ENCODE peak calls at places on chromosomes 12 and 14, in eight cellular contexts. One of them, this sample, is unnamed.

GRCh38 chr12:106564678-106565329 is 18.0 kb upstream of the RFX4 start:
- DNase-seq in activated CD8-positive, alpha-beta T cell treated with anti-CD3 and anti-CD28 coated beads, Interleukin-2, amount 10 ng/mL, durations not matched to agents 7 days and 5 days: no peak
- DNase-seq in fibroblast of mammary gland: no peak
- DNase-seq in uterus: no peak
- DNase-seq in iris pigment epithelial cell: no peak
- DNase-seq in H9: no peak
- DNase-seq in heart right ventricle: no peak
- DNase-seq in activated CD4-positive, alpha-beta T cell treated with anti-CD3 and anti-CD28 coated beads, Interleukin-2, amount 50 U/mL, for 1 hour: no peak
- DNase-seq in this sample: no peak

GRCh38 chr14:75667099-75667498 is 6.1 kb downstream of the TTLL5 start:
- DNase-seq in iris pigment epithelial cell: no peak
- DNase-seq in activated CD4-positive, alpha-beta T cell treated with anti-CD3 and anti-CD28 coated beads, Interleukin-2, amount 50 U/mL, for 1 hour: no peak
- DNase-seq in uterus: no peak
- DNase-seq in heart right ventricle: no peak
- DNase-seq in H9: no peak
- DNase-seq in fibroblast of mammary gland: no peak
- DNase-seq in activated CD8-positive, alpha-beta T cell treated with anti-CD3 and anti-CD28 coated beads, Interleukin-2, amount 10 ng/mL, durations not matched to agents 7 days and 5 days: no peak
- DNase-seq in this sample: no peak

GRCh38 chr14:54582334-54582733 is 15.4 kb downstream of the SAMD4A start:
- DNase-seq in activated CD8-positive, alpha-beta T cell treated with anti-CD3 and anti-CD28 coated beads, Interleukin-2, amount 10 ng/mL, durations not matched to agents 7 days and 5 days: no peak
- DNase-seq in fibroblast of mammary gland: no peak
- DNase-seq in uterus: no peak
- DNase-seq in activated CD4-positive, alpha-beta T cell treated with anti-CD3 and anti-CD28 coated beads, Interleukin-2, amount 50 U/mL, for 1 hour: no peak
- DNase-seq in H9: no peak
- DNase-seq in iris pigment epithelial cell: no peak
- DNase-seq in heart right ventricle: no peak
- DNase-seq in this sample: no peak

GRCh38 chr12:132222808-132223173 is 78.5 kb downstream of the NOC4L start:
- DNase-seq in fibroblast of mammary gland: no peak
- DNase-seq in uterus: no peak
- DNase-seq in iris pigment epithelial cell: no peak
- DNase-seq in activated CD4-positive, alpha-beta T cell treated with anti-CD3 and anti-CD28 coated beads, Interleukin-2, amount 50 U/mL, for 1 hour: no peak
- DNase-seq in heart right ventricle: no peak
- DNase-seq in H9: no peak
- DNase-seq in activated CD8-positive, alpha-beta T cell treated with anti-CD3 and anti-CD28 coated beads, Interleukin-2, amount 10 ng/mL, durations not matched to agents 7 days and 5 days: no peak
- DNase-seq in this sample: no peak

GRCh38 chr12:72282721-72283120 is 10.6 kb downstream of the TRHDE start:
- DNase-seq in activated CD8-positive, alpha-beta T cell treated with anti-CD3 and anti-CD28 coated beads, Interleukin-2, amount 10 ng/mL, durations not matched to agents 7 days and 5 days: no peak
- DNase-seq in fibroblast of mammary gland: peak; percentile 16
- DNase-seq in activated CD4-positive, alpha-beta T cell treated with anti-CD3 and anti-CD28 coated beads, Interleukin-2, amount 50 U/mL, for 1 hour: no peak
- DNase-seq in iris pigment epithelial cell: peak; percentile 66
- DNase-seq in H9: no peak
- DNase-seq in heart right ventricle: no peak
- DNase-seq in uterus: no peak
- DNase-seq in this sample: peak; percentile 75

GRCh38 chr12:84694111-84694510 is 218.5 kb downstream of the SLC6A15 start:
- DNase-seq in activated CD4-positive, alpha-beta T cell treated with anti-CD3 and anti-CD28 coated beads, Interleukin-2, amount 50 U/mL, for 1 hour: no peak
- DNase-seq in activated CD8-positive, alpha-beta T cell treated with anti-CD3 and anti-CD28 coated beads, Interleukin-2, amount 10 ng/mL, durations not matched to agents 7 days and 5 days: no peak
- DNase-seq in fibroblast of mammary gland: no peak
- DNase-seq in H9: no peak
- DNase-seq in uterus: no peak
- DNase-seq in heart right ventricle: no peak
- DNase-seq in iris pigment epithelial cell: no peak
- DNase-seq in this sample: no peak

GRCh38 chr12:38053655-38054464 is 262.7 kb upstream of the ALG10B start:
- DNase-seq in activated CD4-positive, alpha-beta T cell treated with anti-CD3 and anti-CD28 coated beads, Interleukin-2, amount 50 U/mL, for 1 hour: no peak
- DNase-seq in heart right ventricle: no peak
- DNase-seq in activated CD8-positive, alpha-beta T cell treated with anti-CD3 and anti-CD28 coated beads, Interleukin-2, amount 10 ng/mL, durations not matched to agents 7 days and 5 days: no peak
- DNase-seq in H9: no peak
- DNase-seq in iris pigment epithelial cell: no peak
- DNase-seq in uterus: no peak
- DNase-seq in fibroblast of mammary gland: no peak
- DNase-seq in this sample: no peak

GRCh38 chr12:101110856-101111255 is 99.2 kb downstream of the SLC5A8 start:
- DNase-seq in uterus: no peak
- DNase-seq in fibroblast of mammary gland: no peak
- DNase-seq in iris pigment epithelial cell: no peak
- DNase-seq in heart right ventricle: no peak
- DNase-seq in activated CD8-positive, alpha-beta T cell treated with anti-CD3 and anti-CD28 coated beads, Interleukin-2, amount 10 ng/mL, durations not matched to agents 7 days and 5 days: no peak
- DNase-seq in H9: no peak
- DNase-seq in activated CD4-positive, alpha-beta T cell treated with anti-CD3 and anti-CD28 coated beads, Interleukin-2, amount 50 U/mL, for 1 hour: no peak
- DNase-seq in this sample: no peak

GRCh38 chr14:23434488-23435219 is 806 bp downstream of the MYH7 start:
- DNase-seq in activated CD8-positive, alpha-beta T cell treated with anti-CD3 and anti-CD28 coated beads, Interleukin-2, amount 10 ng/mL, durations not matched to agents 7 days and 5 days: no peak
- DNase-seq in iris pigment epithelial cell: no peak
- DNase-seq in fibroblast of mammary gland: no peak
- DNase-seq in heart right ventricle: peak; percentile 3
- DNase-seq in uterus: no peak
- DNase-seq in H9: peak; percentile 12
- DNase-seq in activated CD4-positive, alpha-beta T cell treated with anti-CD3 and anti-CD28 coated beads, Interleukin-2, amount 50 U/mL, for 1 hour: no peak
- DNase-seq in this sample: no peak

GRCh38 chr14:77950371-77950770 is 150.5 kb downstream of the ADCK1 start:
- DNase-seq in activated CD8-positive, alpha-beta T cell treated with anti-CD3 and anti-CD28 coated beads, Interleukin-2, amount 10 ng/mL, durations not matched to agents 7 days and 5 days: no peak
- DNase-seq in iris pigment epithelial cell: no peak
- DNase-seq in activated CD4-positive, alpha-beta T cell treated with anti-CD3 and anti-CD28 coated beads, Interleukin-2, amount 50 U/mL, for 1 hour: no peak
- DNase-seq in heart right ventricle: peak; percentile 14
- DNase-seq in uterus: peak; percentile 25
- DNase-seq in fibroblast of mammary gland: peak; percentile 47
- DNase-seq in H9: no peak
- DNase-seq in this sample: no peak

GRCh38 chr14:61101803-61102548 is 120.9 kb downstream of the SLC38A6 start:
- DNase-seq in activated CD4-positive, alpha-beta T cell treated with anti-CD3 and anti-CD28 coated beads, Interleukin-2, amount 50 U/mL, for 1 hour: no peak
- DNase-seq in fibroblast of mammary gland: peak; percentile 82
- DNase-seq in iris pigment epithelial cell: peak; percentile 84
- DNase-seq in heart right ventricle: no peak
- DNase-seq in H9: peak; percentile 66
- DNase-seq in activated CD8-positive, alpha-beta T cell treated with anti-CD3 and anti-CD28 coated beads, Interleukin-2, amount 10 ng/mL, durations not matched to agents 7 days and 5 days: no peak
- DNase-seq in uterus: no peak
- DNase-seq in this sample: peak; percentile 38

GRCh38 chr12:60872850-60873713 is 1277.3 kb downstream of the SLC16A7 start:
- DNase-seq in iris pigment epithelial cell: no peak
- DNase-seq in fibroblast of mammary gland: no peak
- DNase-seq in H9: peak; percentile 41
- DNase-seq in activated CD8-positive, alpha-beta T cell treated with anti-CD3 and anti-CD28 coated beads, Interleukin-2, amount 10 ng/mL, durations not matched to agents 7 days and 5 days: no peak
- DNase-seq in heart right ventricle: no peak
- DNase-seq in uterus: no peak
- DNase-seq in activated CD4-positive, alpha-beta T cell treated with anti-CD3 and anti-CD28 coated beads, Interleukin-2, amount 50 U/mL, for 1 hour: no peak
- DNase-seq in this sample: no peak

GRCh38 chr14:67674480-67675218 is at the start of gene VTI1B:
- DNase-seq in H9: peak; percentile 83
- DNase-seq in activated CD8-positive, alpha-beta T cell treated with anti-CD3 and anti-CD28 coated beads, Interleukin-2, amount 10 ng/mL, durations not matched to agents 7 days and 5 days: peak; percentile 76
- DNase-seq in fibroblast of mammary gland: peak; percentile 56
- DNase-seq in activated CD4-positive, alpha-beta T cell treated with anti-CD3 and anti-CD28 coated beads, Interleukin-2, amount 50 U/mL, for 1 hour: peak; percentile 75
- DNase-seq in heart right ventricle: peak; percentile 85
- DNase-seq in uterus: peak; percentile 87
- DNase-seq in iris pigment epithelial cell: peak; percentile 72
- DNase-seq in this sample: peak; percentile 82

GRCh38 chr12:52772188-52772587 is 5.0 kb downstream of the KRT76 start:
- DNase-seq in uterus: no peak
- DNase-seq in heart right ventricle: no peak
- DNase-seq in activated CD8-positive, alpha-beta T cell treated with anti-CD3 and anti-CD28 coated beads, Interleukin-2, amount 10 ng/mL, durations not matched to agents 7 days and 5 days: no peak
- DNase-seq in fibroblast of mammary gland: no peak
- DNase-seq in H9: no peak
- DNase-seq in activated CD4-positive, alpha-beta T cell treated with anti-CD3 and anti-CD28 coated beads, Interleukin-2, amount 50 U/mL, for 1 hour: no peak
- DNase-seq in iris pigment epithelial cell: no peak
- DNase-seq in this sample: no peak

GRCh38 chr12:104458645-104459555 is 2.2 kb downstream of the CHST11 start:
- DNase-seq in heart right ventricle: peak; percentile 31
- DNase-seq in activated CD4-positive, alpha-beta T cell treated with anti-CD3 and anti-CD28 coated beads, Interleukin-2, amount 50 U/mL, for 1 hour: peak; percentile 11
- DNase-seq in uterus: no peak
- DNase-seq in iris pigment epithelial cell: peak; percentile 34
- DNase-seq in H9: no peak
- DNase-seq in activated CD8-positive, alpha-beta T cell treated with anti-CD3 and anti-CD28 coated beads, Interleukin-2, amount 10 ng/mL, durations not matched to agents 7 days and 5 days: peak; percentile 40
- DNase-seq in fibroblast of mammary gland: peak; percentile 34
- DNase-seq in this sample: peak; percentile 34

GRCh38 chr12:79317184-79317847 is 373.4 kb downstream of the PAWR start:
- DNase-seq in H9: no peak
- DNase-seq in fibroblast of mammary gland: no peak
- DNase-seq in activated CD4-positive, alpha-beta T cell treated with anti-CD3 and anti-CD28 coated beads, Interleukin-2, amount 50 U/mL, for 1 hour: no peak
- DNase-seq in uterus: no peak
- DNase-seq in heart right ventricle: no peak
- DNase-seq in iris pigment epithelial cell: no peak
- DNase-seq in activated CD8-positive, alpha-beta T cell treated with anti-CD3 and anti-CD28 coated beads, Interleukin-2, amount 10 ng/mL, durations not matched to agents 7 days and 5 days: no peak
- DNase-seq in this sample: no peak

GRCh38 chr12:122020795-122021192 is 890 bp upstream of the BCL7A start:
- DNase-seq in heart right ventricle: no peak
- DNase-seq in activated CD8-positive, alpha-beta T cell treated with anti-CD3 and anti-CD28 coated beads, Interleukin-2, amount 10 ng/mL, durations not matched to agents 7 days and 5 days: no peak
- DNase-seq in H9: peak; percentile 47
- DNase-seq in iris pigment epithelial cell: no peak
- DNase-seq in activated CD4-positive, alpha-beta T cell treated with anti-CD3 and anti-CD28 coated beads, Interleukin-2, amount 50 U/mL, for 1 hour: no peak
- DNase-seq in uterus: no peak
- DNase-seq in fibroblast of mammary gland: no peak
- DNase-seq in this sample: no peak

GRCh38 chr12:125033296-125033695 is 31.9 kb upstream of the AACS start:
- DNase-seq in H9: no peak
- DNase-seq in activated CD8-positive, alpha-beta T cell treated with anti-CD3 and anti-CD28 coated beads, Interleukin-2, amount 10 ng/mL, durations not matched to agents 7 days and 5 days: no peak
- DNase-seq in heart right ventricle: no peak
- DNase-seq in iris pigment epithelial cell: no peak
- DNase-seq in activated CD4-positive, alpha-beta T cell treated with anti-CD3 and anti-CD28 coated beads, Interleukin-2, amount 50 U/mL, for 1 hour: no peak
- DNase-seq in uterus: no peak
- DNase-seq in fibroblast of mammary gland: no peak
- DNase-seq in this sample: no peak

GRCh38 chr12:2243275-2243674 is 190.5 kb downstream of the CACNA1C start:
- DNase-seq in activated CD8-positive, alpha-beta T cell treated with anti-CD3 and anti-CD28 coated beads, Interleukin-2, amount 10 ng/mL, durations not matched to agents 7 days and 5 days: no peak
- DNase-seq in iris pigment epithelial cell: no peak
- DNase-seq in heart right ventricle: no peak
- DNase-seq in uterus: no peak
- DNase-seq in fibroblast of mammary gland: peak; percentile 41
- DNase-seq in activated CD4-positive, alpha-beta T cell treated with anti-CD3 and anti-CD28 coated beads, Interleukin-2, amount 50 U/mL, for 1 hour: no peak
- DNase-seq in H9: no peak
- DNase-seq in this sample: peak; percentile 44

GRCh38 chr12:496736-497135 is 37.0 kb downstream of the B4GALNT3 start:
- DNase-seq in uterus: no peak
- DNase-seq in heart right ventricle: no peak
- DNase-seq in fibroblast of mammary gland: no peak
- DNase-seq in activated CD4-positive, alpha-beta T cell treated with anti-CD3 and anti-CD28 coated beads, Interleukin-2, amount 50 U/mL, for 1 hour: no peak
- DNase-seq in iris pigment epithelial cell: no peak
- DNase-seq in activated CD8-positive, alpha-beta T cell treated with anti-CD3 and anti-CD28 coated beads, Interleukin-2, amount 10 ng/mL, durations not matched to agents 7 days and 5 days: no peak
- DNase-seq in H9: peak; percentile 14
- DNase-seq in this sample: no peak

GRCh38 chr14:39426605-39427004 is 5.6 kb downstream of the FBXO33 start:
- DNase-seq in fibroblast of mammary gland: peak; percentile 74
- DNase-seq in activated CD4-positive, alpha-beta T cell treated with anti-CD3 and anti-CD28 coated beads, Interleukin-2, amount 50 U/mL, for 1 hour: no peak
- DNase-seq in heart right ventricle: no peak
- DNase-seq in uterus: no peak
- DNase-seq in H9: no peak
- DNase-seq in activated CD8-positive, alpha-beta T cell treated with anti-CD3 and anti-CD28 coated beads, Interleukin-2, amount 10 ng/mL, durations not matched to agents 7 days and 5 days: no peak
- DNase-seq in iris pigment epithelial cell: peak; percentile 66
- DNase-seq in this sample: peak; percentile 62

GRCh38 chr12:108582509-108582908 is 15.4 kb downstream of the TMEM119 start:
- DNase-seq in H9: no peak
- DNase-seq in iris pigment epithelial cell: no peak
- DNase-seq in activated CD4-positive, alpha-beta T cell treated with anti-CD3 and anti-CD28 coated beads, Interleukin-2, amount 50 U/mL, for 1 hour: no peak
- DNase-seq in activated CD8-positive, alpha-beta T cell treated with anti-CD3 and anti-CD28 coated beads, Interleukin-2, amount 10 ng/mL, durations not matched to agents 7 days and 5 days: no peak
- DNase-seq in uterus: no peak
- DNase-seq in heart right ventricle: no peak
- DNase-seq in fibroblast of mammary gland: no peak
- DNase-seq in this sample: no peak

GRCh38 chr12:104638760-104639319 is 182.1 kb downstream of the CHST11 start:
- DNase-seq in fibroblast of mammary gland: no peak
- DNase-seq in activated CD4-positive, alpha-beta T cell treated with anti-CD3 and anti-CD28 coated beads, Interleukin-2, amount 50 U/mL, for 1 hour: no peak
- DNase-seq in activated CD8-positive, alpha-beta T cell treated with anti-CD3 and anti-CD28 coated beads, Interleukin-2, amount 10 ng/mL, durations not matched to agents 7 days and 5 days: no peak
- DNase-seq in H9: no peak
- DNase-seq in iris pigment epithelial cell: no peak
- DNase-seq in uterus: no peak
- DNase-seq in heart right ventricle: peak; percentile 36
- DNase-seq in this sample: no peak